ENCODE peak calls at places on chromosomes 12 and 14, in ten cellular contexts. M is ovary, F is right atrium auricular region, A is lung, Y is uterus, X is brain microvascular endothelial cell, C is PC-3, S is neural progenitor cell, J is adrenal gland, V is astrocyte. B is an unnamed sample.

GRCh38 chr12:94149781-94150482 is 1.6 kb downstream of the PLXNC1 start:
- DNase-seq in C (no peak), X (no peak), F (no peak), V (no peak), M (peak; percentile 80), J (no peak), Y (peak; percentile 60), A (no peak), S (peak; percentile 84), B (peak; percentile 34)

GRCh38 chr14:30657606-30658163 is 35.6 kb downstream of the SCFD1 start:
- DNase-seq in M (no peak), J (no peak), S (no peak), Y (no peak), C (peak; percentile 35), V (no peak), A (no peak), X (no peak), F (no peak), B (no peak)

GRCh38 chr12:51852404-51853137 is 4.1 kb upstream of the FIGNL2 start:
- DNase-seq in M (no peak), A (no peak), F (no peak), X (no peak), C (no peak), J (no peak), S (no peak), V (no peak), Y (no peak), B (no peak)

GRCh38 chr12:76186507-76186906 is 102.0 kb upstream of the NAP1L1 start:
- DNase-seq in S (no peak), F (no peak), J (no peak), A (no peak), V (peak; percentile 79), C (no peak), X (peak; percentile 79), Y (no peak), M (no peak), B (no peak)

GRCh38 chr12:119988788-119989618 is at the start of gene BICDL1:
- DNase-seq in X (no peak), J (peak; percentile 86), V (peak; percentile 11), M (peak; percentile 36), Y (peak; percentile 13), F (no peak), A (peak; percentile 88), S (peak; percentile 99), C (peak; percentile 96), B (peak; percentile 23)

GRCh38 chr12:43882578-43883178 is 46.8 kb downstream of the TMEM117 start:
- DNase-seq in F (no peak), Y (no peak), C (peak; percentile 75), S (peak; percentile 62), M (no peak), X (peak; percentile 59), J (peak; percentile 50), V (peak; percentile 31), A (no peak), B (no peak)

GRCh38 chr14:68507544-68508081 is 285.3 kb downstream of the ZFP36L1 start:
- DNase-seq in A (no peak), F (no peak), S (no peak), C (no peak), J (no peak), V (no peak), X (no peak), Y (peak; percentile 10), M (no peak), B (no peak)

GRCh38 chr14:65840786-65841185 is 428.3 kb downstream of the FUT8 start:
- DNase-seq in J (no peak), V (no peak), S (no peak), M (no peak), A (no peak), X (no peak), Y (no peak), C (no peak), F (no peak), B (no peak)

DNA sequence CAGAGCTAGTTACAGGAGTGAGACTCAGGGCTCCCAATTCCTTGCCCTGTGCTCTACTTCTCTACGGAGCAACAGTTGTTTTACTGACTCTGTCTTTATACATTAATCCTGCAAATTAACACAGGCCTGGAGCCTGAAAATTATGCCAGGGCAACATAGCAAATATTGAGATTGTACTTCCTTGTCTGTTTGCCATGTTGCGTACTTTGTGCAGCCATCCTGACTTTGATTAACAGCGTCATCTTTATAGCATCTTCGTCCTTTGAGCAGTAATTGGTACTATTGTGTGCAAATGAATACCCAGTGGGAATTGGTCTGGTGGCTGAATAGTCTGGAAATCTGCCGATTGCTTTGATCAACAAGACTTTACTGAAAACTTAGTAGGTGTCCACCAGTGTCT is 15.1 kb upstream of the AKAP6 start:
- DNase-seq in A (no peak), V (no peak), J (no peak), M (no peak), X (no peak), C (no peak), S (peak; percentile 39), F (no peak), Y (no peak), B (no peak)
- H3K27ac ChIP-seq in A (no peak overlapping the region), V (no peak overlapping the region), J (no peak overlapping the region), M (no peak overlapping the region), X (no peak overlapping the region), C (no peak overlapping the region), S (no peak overlapping the region), F (no peak overlapping the region), Y (no peak overlapping the region), B (no peak overlapping the region)

GRCh38 chr12:15932975-15933374 is 21.8 kb downstream of the DERA start:
- DNase-seq in A (no peak), C (no peak), F (no peak), S (no peak), Y (no peak), X (no peak), M (no peak), J (no peak), V (no peak), B (no peak)

GRCh38 chr12:15933751-15934150 is 22.6 kb downstream of the DERA start:
- DNase-seq in A (no peak), V (peak; percentile 76), M (no peak), X (no peak), S (no peak), J (no peak), Y (no peak), C (no peak), F (no peak), B (no peak)

GRCh38 chr12:15928345-15928744 is 17.2 kb downstream of the DERA start:
- DNase-seq in M (no peak), X (peak; percentile 87), Y (no peak), F (no peak), C (peak; percentile 64), J (no peak), V (peak; percentile 96), A (no peak), S (no peak), B (no peak)

GRCh38 chr12:15928870-15929571 is 17.9 kb downstream of the DERA start:
- DNase-seq in V (no peak), F (no peak), M (no peak), A (no peak), J (no peak), S (peak; percentile 62), Y (no peak), C (no peak), X (no peak), B (peak; percentile 21)

GRCh38 chr12:15931590-15932053 is 20.5 kb downstream of the DERA start:
- DNase-seq in Y (no peak), F (no peak), M (no peak), V (no peak), C (peak; percentile 15), J (no peak), X (no peak), S (no peak), A (no peak), B (no peak)
- TF ChIP-seq CTCF in Y (no peak), F (no peak), M (no peak), V (no peak), C (no peak), J (no peak), X (peak; percentile 29), S (peak; percentile 28), A (no peak), B (no peak)

DNA sequence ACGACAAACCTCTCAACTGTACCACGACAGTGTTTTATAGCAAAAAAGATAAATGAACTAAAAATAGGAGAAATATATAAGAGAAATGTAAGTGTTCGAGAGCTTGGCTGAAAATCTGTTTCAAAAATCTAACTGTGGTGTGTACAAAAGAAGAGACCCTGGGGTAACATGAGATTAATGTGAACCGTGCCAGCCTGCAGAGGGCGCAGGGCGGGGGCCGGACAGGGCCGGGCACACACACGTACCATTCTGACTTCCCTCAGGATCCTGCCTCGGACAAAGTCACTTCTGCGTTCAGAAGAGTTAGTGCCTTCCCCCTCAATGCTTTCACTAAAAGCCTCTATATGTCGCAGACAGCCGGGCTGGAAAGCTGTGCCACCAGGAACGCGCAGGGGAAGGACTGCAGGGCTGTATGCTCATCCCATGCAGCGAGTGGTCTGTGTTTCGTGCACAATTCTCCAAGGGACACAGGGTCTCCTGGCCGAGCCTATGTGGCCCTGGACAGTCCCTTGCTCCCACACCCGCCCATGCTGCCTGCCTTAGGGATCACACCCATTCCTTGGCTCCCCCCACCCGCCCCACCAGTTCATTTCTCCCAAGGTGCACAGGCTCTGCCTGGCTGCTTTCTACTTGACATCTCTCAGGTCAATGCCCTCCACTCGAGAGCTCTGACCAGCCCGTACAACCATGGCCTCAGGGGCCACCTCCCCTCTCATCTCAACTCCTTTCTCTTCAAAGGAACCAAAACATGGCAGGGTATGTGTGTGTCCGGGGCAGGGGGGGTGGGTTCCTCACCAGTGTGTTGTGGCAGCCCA is 8.5 kb downstream of the CDCA4 start:
- DNase-seq in S (no peak), J (peak; percentile 27), X (no peak), Y (no peak), F (no peak), A (no peak), M (no peak), C (no peak), V (no peak), B (no peak)
- H3K4me3 ChIP-seq in S (no peak overlapping the region), J (no peak overlapping the region), X (no peak overlapping the region), Y (no peak overlapping the region), F (no peak overlapping the region), A (no peak overlapping the region), M (no peak overlapping the region), C (no peak overlapping the region), V (no peak overlapping the region), B (no peak overlapping the region)

GRCh38 chr14:52961060-52961639 is 10.3 kb upstream of the FERMT2 start:
- DNase-seq in X (peak; percentile 65), J (peak; percentile 70), Y (peak; percentile 67), A (peak; percentile 49), M (peak; percentile 53), F (peak; percentile 64), C (peak; percentile 88), V (peak; percentile 38), S (peak; percentile 69), B (peak; percentile 29)

DNA sequence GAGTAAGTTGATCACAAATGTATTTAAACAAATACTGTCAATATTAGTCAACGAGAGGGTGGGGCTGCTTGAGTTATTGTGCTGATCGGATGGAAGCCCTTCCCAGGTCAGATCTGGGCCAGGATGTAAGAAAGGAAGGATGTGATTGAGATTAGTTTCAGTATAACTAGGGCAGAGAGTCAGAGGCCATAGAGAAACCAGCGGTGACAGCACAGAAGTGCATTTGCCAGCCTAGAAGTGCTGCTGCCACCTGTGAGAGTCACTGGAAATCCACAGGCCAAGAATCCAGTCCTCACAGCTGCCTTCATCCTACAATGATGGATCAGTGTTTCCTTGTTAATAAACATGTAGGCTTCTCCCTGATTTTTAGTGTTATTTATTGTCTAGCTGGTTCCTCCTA is 9.8 kb upstream of the FERMT2 start:
- DNase-seq in A (no peak), M (no peak), S (peak; percentile 8), F (no peak), C (peak; percentile 84), V (no peak), Y (no peak), X (no peak), J (peak; percentile 19), B (no peak)
- H3K27ac ChIP-seq in A (peak overlapping the region; percentile 11), M (no peak overlapping the region), S (no peak overlapping the region), F (peak overlapping the region; percentile 40), C (peak overlapping the region; percentile 58), V (no peak overlapping the region), Y (peak overlapping the region; percentile 13), X (no peak overlapping the region), J (peak overlapping the region; percentile 42), B (peak overlapping the region; percentile 70)

GRCh38 chr12:53492830-53493609 is 6.2 kb downstream of the MAP3K12 start:
- DNase-seq in Y (peak; percentile 94), J (peak; percentile 96), F (peak; percentile 96), A (peak; percentile 93), C (peak; percentile 88), M (peak; percentile 96), V (peak; percentile 78), X (peak; percentile 84), S (peak; percentile 97), B (peak; percentile 92)
- TF ChIP-seq CTCF in Y (no peak), J (no peak), F (no peak), A (no peak), C (no peak), M (no peak), V (no peak), X (no peak), S (no peak), B (no peak)

B was measured in left ventricle myocardium inferior.